ENCODE peak calls at places on chromosomes 3 and 15, in eight cellular contexts. One of them, this sample, is unnamed.

GRCh38 chr3:182028081-182028480 is 316.4 kb downstream of the SOX2 start:
- DNase-seq in neural progenitor cell: no peak
- DNase-seq in fibroblast of lung: no peak
- DNase-seq in GM12878: no peak
- DNase-seq in mammary epithelial cell: no peak
- DNase-seq in GM23338: no peak
- DNase-seq in hepatocyte: no peak
- DNase-seq in endothelial cell of umbilical vein: no peak
- DNase-seq in this sample: no peak

GRCh38 chr3:9125278-9125951 is 124.0 kb downstream of the SRGAP3 start:
- DNase-seq in neural progenitor cell: no peak
- DNase-seq in fibroblast of lung: no peak
- DNase-seq in GM12878: no peak
- DNase-seq in mammary epithelial cell: no peak
- DNase-seq in GM23338: peak; percentile 10
- DNase-seq in hepatocyte: no peak
- DNase-seq in endothelial cell of umbilical vein: no peak
- DNase-seq in this sample: no peak

GRCh38 chr3:58350627-58351013 is 17.9 kb downstream of the PXK start:
- DNase-seq in neural progenitor cell: no peak
- DNase-seq in fibroblast of lung: peak; percentile 51
- DNase-seq in GM12878: no peak
- DNase-seq in mammary epithelial cell: no peak
- DNase-seq in GM23338: no peak
- DNase-seq in hepatocyte: no peak
- DNase-seq in endothelial cell of umbilical vein: no peak
- DNase-seq in this sample: no peak

GRCh38 chr3:13160619-13161018 is 87.4 kb upstream of the IQSEC1 start:
- DNase-seq in neural progenitor cell: no peak
- DNase-seq in fibroblast of lung: no peak
- DNase-seq in GM12878: no peak
- DNase-seq in mammary epithelial cell: no peak
- DNase-seq in GM23338: no peak
- DNase-seq in hepatocyte: no peak
- DNase-seq in endothelial cell of umbilical vein: no peak
- DNase-seq in this sample: no peak

GRCh38 chr3:141291610-141292345 is 60.2 kb downstream of the PXYLP1 start:
- DNase-seq in neural progenitor cell: no peak
- DNase-seq in fibroblast of lung: no peak
- DNase-seq in GM12878: no peak
- DNase-seq in mammary epithelial cell: no peak
- DNase-seq in GM23338: no peak
- DNase-seq in hepatocyte: no peak
- DNase-seq in endothelial cell of umbilical vein: no peak
- DNase-seq in this sample: no peak

GRCh38 chr3:72164635-72164978 is 379.7 kb upstream of the PROK2 start:
- DNase-seq in neural progenitor cell: no peak
- DNase-seq in fibroblast of lung: no peak
- DNase-seq in GM12878: no peak
- DNase-seq in mammary epithelial cell: no peak
- DNase-seq in GM23338: no peak
- DNase-seq in hepatocyte: no peak
- DNase-seq in endothelial cell of umbilical vein: no peak
- DNase-seq in this sample: no peak

GRCh38 chr15:81531141-81531592 is 157.2 kb upstream of the TMC3 start:
- DNase-seq in neural progenitor cell: peak; percentile 46
- DNase-seq in fibroblast of lung: peak; percentile 70
- DNase-seq in GM12878: no peak
- DNase-seq in mammary epithelial cell: no peak
- DNase-seq in GM23338: peak; percentile 30
- DNase-seq in hepatocyte: peak; percentile 65
- DNase-seq in endothelial cell of umbilical vein: peak; percentile 98
- DNase-seq in this sample: no peak

GRCh38 chr15:80902298-80902801 is 87.3 kb downstream of the MESD start:
- DNase-seq in neural progenitor cell: no peak
- DNase-seq in fibroblast of lung: no peak
- DNase-seq in GM12878: no peak
- DNase-seq in mammary epithelial cell: no peak
- DNase-seq in GM23338: no peak
- DNase-seq in hepatocyte: no peak
- DNase-seq in endothelial cell of umbilical vein: no peak
- DNase-seq in this sample: no peak

GRCh38 chr15:64596701-64597468 is 136.5 kb downstream of the ZNF609 start:
- DNase-seq in neural progenitor cell: peak; percentile 78
- DNase-seq in fibroblast of lung: peak; percentile 62
- DNase-seq in GM12878: no peak
- DNase-seq in mammary epithelial cell: no peak
- DNase-seq in GM23338: peak; percentile 86
- DNase-seq in hepatocyte: peak; percentile 38
- DNase-seq in endothelial cell of umbilical vein: peak; percentile 62
- DNase-seq in this sample: peak; percentile 73

GRCh38 chr15:76380249-76380648 is 43.7 kb downstream of the ISL2 start:
- DNase-seq in neural progenitor cell: no peak
- DNase-seq in fibroblast of lung: no peak
- DNase-seq in GM12878: no peak
- DNase-seq in mammary epithelial cell: no peak
- DNase-seq in GM23338: no peak
- DNase-seq in hepatocyte: no peak
- DNase-seq in endothelial cell of umbilical vein: peak; percentile 29
- DNase-seq in this sample: no peak

GRCh38 chr3:70383360-70383831 is 71.0 kb upstream of the MDFIC2 start:
- DNase-seq in neural progenitor cell: no peak
- DNase-seq in fibroblast of lung: no peak
- DNase-seq in GM12878: peak; percentile 37
- DNase-seq in mammary epithelial cell: peak; percentile 60
- DNase-seq in GM23338: peak; percentile 7
- DNase-seq in hepatocyte: no peak
- DNase-seq in endothelial cell of umbilical vein: no peak
- DNase-seq in this sample: peak; percentile 89

GRCh38 chr3:159818399-159818798 is 170.2 kb upstream of the IL12A start:
- DNase-seq in neural progenitor cell: peak; percentile 71
- DNase-seq in fibroblast of lung: no peak
- DNase-seq in GM12878: no peak
- DNase-seq in mammary epithelial cell: no peak
- DNase-seq in GM23338: peak; percentile 70
- DNase-seq in hepatocyte: no peak
- DNase-seq in endothelial cell of umbilical vein: no peak
- DNase-seq in this sample: no peak

GRCh38 chr3:134852893-134853351 is 57.9 kb downstream of the EPHB1 start:
- DNase-seq in neural progenitor cell: no peak
- DNase-seq in fibroblast of lung: no peak
- DNase-seq in GM12878: peak; percentile 91
- DNase-seq in mammary epithelial cell: no peak
- DNase-seq in GM23338: no peak
- DNase-seq in hepatocyte: no peak
- DNase-seq in endothelial cell of umbilical vein: no peak
- DNase-seq in this sample: peak; percentile 80

GRCh38 chr3:165669967-165670366 is 167.3 kb downstream of the BCHE start:
- DNase-seq in neural progenitor cell: no peak
- DNase-seq in fibroblast of lung: peak; percentile 70
- DNase-seq in GM12878: no peak
- DNase-seq in mammary epithelial cell: no peak
- DNase-seq in GM23338: no peak
- DNase-seq in hepatocyte: no peak
- DNase-seq in endothelial cell of umbilical vein: no peak
- DNase-seq in this sample: no peak

GRCh38 chr3:52393131-52393807 is 51.6 kb downstream of the SEMA3G start:
- DNase-seq in neural progenitor cell: no peak
- DNase-seq in fibroblast of lung: no peak
- DNase-seq in GM12878: no peak
- DNase-seq in mammary epithelial cell: no peak
- DNase-seq in GM23338: no peak
- DNase-seq in hepatocyte: no peak
- DNase-seq in endothelial cell of umbilical vein: no peak
- DNase-seq in this sample: no peak

GRCh38 chr3:86921981-86922680 is 68.8 kb downstream of the VGLL3 start:
- DNase-seq in neural progenitor cell: no peak
- DNase-seq in fibroblast of lung: peak; percentile 23
- DNase-seq in GM12878: no peak
- DNase-seq in mammary epithelial cell: no peak
- DNase-seq in GM23338: peak; percentile 3
- DNase-seq in hepatocyte: no peak
- DNase-seq in endothelial cell of umbilical vein: no peak
- DNase-seq in this sample: no peak

GRCh38 chr15:98674336-98674735 is 26.0 kb downstream of the IGF1R start:
- DNase-seq in neural progenitor cell: no peak
- DNase-seq in fibroblast of lung: no peak
- DNase-seq in GM12878: no peak
- DNase-seq in mammary epithelial cell: no peak
- DNase-seq in GM23338: no peak
- DNase-seq in hepatocyte: peak; percentile 47
- DNase-seq in endothelial cell of umbilical vein: peak; percentile 36
- DNase-seq in this sample: no peak

GRCh38 chr3:177338697-177339219 is 141.5 kb upstream of the TBL1XR1 start:
- DNase-seq in neural progenitor cell: no peak
- DNase-seq in fibroblast of lung: peak; percentile 51
- DNase-seq in GM12878: no peak
- DNase-seq in mammary epithelial cell: no peak
- DNase-seq in GM23338: no peak
- DNase-seq in hepatocyte: peak; percentile 62
- DNase-seq in endothelial cell of umbilical vein: peak; percentile 52
- DNase-seq in this sample: peak; percentile 72

GRCh38 chr15:37893309-37893708 is 41.1 kb upstream of the TMCO5A start:
- DNase-seq in neural progenitor cell: no peak
- DNase-seq in fibroblast of lung: no peak
- DNase-seq in GM12878: no peak
- DNase-seq in mammary epithelial cell: no peak
- DNase-seq in GM23338: no peak
- DNase-seq in hepatocyte: no peak
- DNase-seq in endothelial cell of umbilical vein: no peak
- DNase-seq in this sample: no peak

GRCh38 chr3:116445291-116445841 is at the start of gene LSAMP:
- DNase-seq in neural progenitor cell: peak; percentile 94
- DNase-seq in fibroblast of lung: peak; percentile 57
- DNase-seq in GM12878: no peak
- DNase-seq in mammary epithelial cell: no peak
- DNase-seq in GM23338: peak; percentile 80
- DNase-seq in hepatocyte: peak; percentile 69
- DNase-seq in endothelial cell of umbilical vein: no peak
- DNase-seq in this sample: no peak

GRCh38 chr3:46065294-46065705 is 38.0 kb upstream of the XCR1 start:
- DNase-seq in neural progenitor cell: no peak
- DNase-seq in fibroblast of lung: no peak
- DNase-seq in GM12878: peak; percentile 56
- DNase-seq in mammary epithelial cell: peak; percentile 87
- DNase-seq in GM23338: no peak
- DNase-seq in hepatocyte: peak; percentile 22
- DNase-seq in endothelial cell of umbilical vein: no peak
- DNase-seq in this sample: peak; percentile 99

GRCh38 chr3:138942861-138943623 is 3.9 kb downstream of the FOXL2 start:
- DNase-seq in neural progenitor cell: peak; percentile 67
- DNase-seq in fibroblast of lung: no peak
- DNase-seq in GM12878: no peak
- DNase-seq in mammary epithelial cell: no peak
- DNase-seq in GM23338: peak; percentile 66
- DNase-seq in hepatocyte: no peak
- DNase-seq in endothelial cell of umbilical vein: no peak
- DNase-seq in this sample: no peak
- TF ChIP-seq EZH2 in neural progenitor cell: no peak
- TF ChIP-seq EZH2 in fibroblast of lung: peak; percentile 34
- TF ChIP-seq EZH2 in GM12878: peak; percentile 69
- TF ChIP-seq EZH2 in mammary epithelial cell: no peak
- TF ChIP-seq EZH2 in GM23338: peak; percentile 83
- TF ChIP-seq EZH2 in hepatocyte: no peak
- TF ChIP-seq EZH2 in endothelial cell of umbilical vein: no peak
- TF ChIP-seq EZH2 in this sample: no peak

DNA sequence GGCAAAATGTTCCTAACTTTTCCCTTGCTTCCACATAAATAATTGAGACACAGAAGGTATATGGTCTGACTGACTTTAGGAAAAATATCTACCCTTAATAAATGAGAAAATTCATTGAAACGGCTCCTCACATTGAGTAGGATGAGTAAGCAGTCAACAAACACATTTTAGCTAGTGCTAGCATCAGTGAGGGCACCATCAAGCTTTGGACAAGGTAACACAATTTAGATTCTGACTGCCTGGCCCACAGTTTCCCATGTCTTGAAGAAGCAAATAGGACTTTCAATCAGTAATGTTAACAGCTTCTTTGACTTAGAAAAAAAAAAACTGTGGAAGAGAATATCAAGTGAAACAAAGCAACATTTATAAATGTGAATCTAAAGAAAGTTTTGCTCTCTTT is 70.1 kb upstream of the MBNL1 start:
- DNase-seq in neural progenitor cell: no peak
- DNase-seq in fibroblast of lung: no peak
- DNase-seq in GM12878: no peak
- DNase-seq in mammary epithelial cell: no peak
- DNase-seq in GM23338: no peak
- DNase-seq in hepatocyte: no peak
- DNase-seq in endothelial cell of umbilical vein: no peak
- DNase-seq in this sample: peak; percentile 40
- H3K4me3 ChIP-seq in neural progenitor cell: no peak overlapping the region
- H3K4me3 ChIP-seq in fibroblast of lung: no peak overlapping the region
- H3K4me3 ChIP-seq in GM12878: peak overlapping the region; percentile 26
- H3K4me3 ChIP-seq in mammary epithelial cell: no peak overlapping the region
- H3K4me3 ChIP-seq in GM23338: no peak overlapping the region
- H3K4me3 ChIP-seq in hepatocyte: no peak overlapping the region
- H3K4me3 ChIP-seq in endothelial cell of umbilical vein: no peak overlapping the region
- H3K4me3 ChIP-seq in this sample: peak overlapping the region; percentile 49

GRCh38 chr15:83306561-83306960 is 22.1 kb upstream of the BNC1 start:
- DNase-seq in neural progenitor cell: no peak
- DNase-seq in fibroblast of lung: no peak
- DNase-seq in GM12878: no peak
- DNase-seq in mammary epithelial cell: no peak
- DNase-seq in GM23338: no peak
- DNase-seq in hepatocyte: no peak
- DNase-seq in endothelial cell of umbilical vein: no peak
- DNase-seq in this sample: no peak

GRCh38 chr15:83312046-83312445 is 27.6 kb upstream of the BNC1 start:
- DNase-seq in neural progenitor cell: no peak
- DNase-seq in fibroblast of lung: no peak
- DNase-seq in GM12878: no peak
- DNase-seq in mammary epithelial cell: peak; percentile 96
- DNase-seq in GM23338: no peak
- DNase-seq in hepatocyte: no peak
- DNase-seq in endothelial cell of umbilical vein: no peak
- DNase-seq in this sample: no peak

GRCh38 chr15:83308671-83309070 is 24.2 kb upstream of the BNC1 start:
- DNase-seq in neural progenitor cell: no peak
- DNase-seq in fibroblast of lung: no peak
- DNase-seq in GM12878: no peak
- DNase-seq in mammary epithelial cell: no peak
- DNase-seq in GM23338: no peak
- DNase-seq in hepatocyte: no peak
- DNase-seq in endothelial cell of umbilical vein: no peak
- DNase-seq in this sample: no peak

GRCh38 chr15:83305696-83306291 is 21.3 kb upstream of the BNC1 start:
- DNase-seq in neural progenitor cell: peak; percentile 65
- DNase-seq in fibroblast of lung: no peak
- DNase-seq in GM12878: no peak
- DNase-seq in mammary epithelial cell: peak; percentile 83
- DNase-seq in GM23338: peak; percentile 54
- DNase-seq in hepatocyte: peak; percentile 71
- DNase-seq in endothelial cell of umbilical vein: no peak
- DNase-seq in this sample: no peak

GRCh38 chr15:83310521-83311456 is 26.3 kb upstream of the BNC1 start:
- DNase-seq in neural progenitor cell: no peak
- DNase-seq in fibroblast of lung: no peak
- DNase-seq in GM12878: no peak
- DNase-seq in mammary epithelial cell: peak; percentile 54
- DNase-seq in GM23338: peak; percentile 74
- DNase-seq in hepatocyte: no peak
- DNase-seq in endothelial cell of umbilical vein: peak; percentile 68
- DNase-seq in this sample: peak; percentile 29
- H3K4me2 ChIP-seq in neural progenitor cell: no peak overlapping the region
- H3K4me2 ChIP-seq in fibroblast of lung: no peak overlapping the region
- H3K4me2 ChIP-seq in GM12878: no peak overlapping the region
- H3K4me2 ChIP-seq in mammary epithelial cell: peak overlapping the region; percentile 58
- H3K4me2 ChIP-seq in GM23338: peak overlapping the region; percentile 17
- H3K4me2 ChIP-seq in hepatocyte: no peak overlapping the region
- H3K4me2 ChIP-seq in endothelial cell of umbilical vein: peak overlapping the region; percentile 66
- H3K4me2 ChIP-seq in this sample: no peak overlapping the region

GRCh38 chr15:100341662-100342560 is at the start of gene ADAMTS17:
- DNase-seq in neural progenitor cell: peak; percentile 98
- DNase-seq in fibroblast of lung: peak; percentile 84
- DNase-seq in GM12878: peak; percentile 17
- DNase-seq in mammary epithelial cell: peak; percentile 91
- DNase-seq in GM23338: peak; percentile 97
- DNase-seq in hepatocyte: peak; percentile 97
- DNase-seq in endothelial cell of umbilical vein: peak; percentile 92
- DNase-seq in this sample: peak; percentile 90
- TF ChIP-seq EZH2 in neural progenitor cell: no peak
- TF ChIP-seq EZH2 in fibroblast of lung: peak; percentile 43
- TF ChIP-seq EZH2 in GM12878: no peak
- TF ChIP-seq EZH2 in mammary epithelial cell: no peak
- TF ChIP-seq EZH2 in GM23338: peak; percentile 49
- TF ChIP-seq EZH2 in hepatocyte: no peak
- TF ChIP-seq EZH2 in endothelial cell of umbilical vein: no peak
- TF ChIP-seq EZH2 in this sample: no peak

This sample was measured in MM.1S.